ENCODE peak calls at places on chromosomes 16 and 17, in nine cellular contexts. C, G, U, H, D, N, S, P and J are unnamed samples.

GRCh38 chr16:86511317-86512161 is 1.2 kb downstream of the FOXF1 start:
- DNase-seq in U (no peak), P (no peak), G (no peak), H (no peak), C (no peak), D (peak; percentile 50), N (no peak), S (no peak), J (no peak)

GRCh38 chr16:67248401-67249177 is at the start of gene SLC9A5:
- DNase-seq in H (no peak), S (no peak), P (peak; percentile 54), D (peak; percentile 71), U (no peak), N (no peak), C (no peak), G (peak; percentile 65), J (no peak)

GRCh38 chr17:74345433-74346241 is 16.0 kb downstream of the BTBD17 start:
- DNase-seq in G (no peak), D (no peak), N (no peak), P (no peak), H (no peak), S (no peak), C (no peak), U (no peak), J (no peak)

GRCh38 chr16:3695610-3696369 is 21.5 kb downstream of the TRAP1 start:
- DNase-seq in D (no peak), H (no peak), C (no peak), N (peak; percentile 90), S (peak; percentile 63), U (no peak), P (no peak), G (no peak), J (no peak)

GRCh38 chr16:760498-761343 is at the start of gene MSLN:
- DNase-seq in H (no peak), G (no peak), S (no peak), N (no peak), P (peak; percentile 69), C (no peak), U (no peak), D (no peak), J (no peak)

GRCh38 chr17:47895254-47895855 is 681 bp upstream of the SP2 start:
- DNase-seq in C (no peak), H (no peak), G (no peak), P (peak; percentile 67), U (peak; percentile 75), S (peak; percentile 45), D (no peak), N (peak; percentile 28), J (peak; percentile 55)

GRCh38 chr16:27430923-27431484 is 29.0 kb downstream of the IL21R start:
- DNase-seq in N (no peak), U (peak; percentile 13), S (peak; percentile 13), H (no peak), D (no peak), P (no peak), G (no peak), C (peak; percentile 26), J (peak; percentile 15)

GRCh38 chr16:57500578-57501111 is 14.4 kb upstream of the DOK4 start:
- DNase-seq in D (no peak), U (no peak), P (peak; percentile 50), N (peak; percentile 67), C (no peak), H (no peak), G (no peak), S (no peak), J (no peak)

GRCh38 chr17:68973098-68973929 is 18.1 kb upstream of the ABCA8 start:
- DNase-seq in H (no peak), N (no peak), S (no peak), C (no peak), G (no peak), P (no peak), D (no peak), U (no peak), J (no peak)

GRCh38 chr17:12665263-12666210 is at the start of gene MYOCD:
- DNase-seq in U (no peak), H (no peak), C (peak; percentile 16), N (no peak), D (peak; percentile 97), S (peak; percentile 27), P (peak; percentile 45), G (peak; percentile 94), J (peak; percentile 19)

GRCh38 chr16:47018223-47018891 is 44.9 kb upstream of the DNAJA2 start:
- DNase-seq in U (no peak), D (peak; percentile 73), N (peak; percentile 68), S (peak; percentile 72), G (peak; percentile 76), H (no peak), C (peak; percentile 18), P (no peak), J (peak; percentile 28)

GRCh38 chr17:37110012-37110701 is 161.4 kb downstream of the AATF start:
- DNase-seq in P (no peak), U (no peak), D (peak; percentile 29), H (no peak), N (no peak), S (no peak), C (no peak), G (no peak), J (no peak)

GRCh38 chr16:29804020-29804419 is 2.3 kb upstream of the MAZ start:
- DNase-seq in P (no peak), H (no peak), G (peak; percentile 31), N (no peak), C (no peak), U (no peak), D (peak; percentile 8), S (no peak), J (no peak)

GRCh38 chr16:57649846-57650245 is 18.3 kb upstream of the ADGRG3 start:
- DNase-seq in U (no peak), C (no peak), H (no peak), G (no peak), S (no peak), P (no peak), D (no peak), N (no peak), J (no peak)

GRCh38 chr17:62064791-62065563 is at the start of gene MED13:
- DNase-seq in P (peak; percentile 78), G (peak; percentile 64), H (peak; percentile 47), S (peak; percentile 64), D (peak; percentile 73), U (peak; percentile 65), C (peak; percentile 44), N (peak; percentile 86), J (peak; percentile 68)

GRCh38 chr16:68981971-68982370 is 123.5 kb upstream of the HAS3 start:
- DNase-seq in P (no peak), C (no peak), G (no peak), S (no peak), N (no peak), U (no peak), D (no peak), H (no peak), J (no peak)

GRCh38 chr16:14405611-14406537 is 224.2 kb downstream of the PARN start:
- DNase-seq in C (no peak), S (peak; percentile 33), U (no peak), P (no peak), D (peak; percentile 53), H (no peak), G (peak; percentile 89), N (no peak), J (peak; percentile 55)

GRCh38 chr16:54921229-54921824 is 9.3 kb upstream of the IRX5 start:
- DNase-seq in G (no peak), C (peak; percentile 17), N (no peak), D (no peak), H (no peak), S (no peak), U (no peak), P (no peak), J (no peak)

GRCh38 chr16:87196229-87196628 is 121.0 kb downstream of the C16orf95 start:
- DNase-seq in N (no peak), D (no peak), G (no peak), U (no peak), S (no peak), H (no peak), P (no peak), C (no peak), J (no peak)

GRCh38 chr16:73058616-73059409 is 10.9 kb upstream of the ZFHX3 start:
- DNase-seq in S (peak; percentile 43), U (no peak), P (peak; percentile 68), N (peak; percentile 41), G (peak; percentile 75), D (peak; percentile 88), C (peak; percentile 68), H (no peak), J (no peak)

GRCh38 chr16:73060948-73061495 is 13.1 kb upstream of the ZFHX3 start:
- DNase-seq in G (peak; percentile 70), P (no peak), H (no peak), N (no peak), D (peak; percentile 78), S (no peak), U (no peak), C (no peak), J (no peak)

GRCh38 chr16:73059779-73060178 is 11.9 kb upstream of the ZFHX3 start:
- DNase-seq in P (no peak), D (no peak), H (no peak), S (no peak), G (no peak), C (no peak), U (no peak), N (no peak), J (no peak)

GRCh38 chr16:73058221-73058615 is 10.3 kb upstream of the ZFHX3 start:
- DNase-seq in C (peak; percentile 60), U (no peak), H (no peak), S (peak; percentile 62), D (no peak), N (peak; percentile 61), G (peak; percentile 62), P (peak; percentile 73), J (no peak)

GRCh38 chr16:73060216-73060615 is 12.3 kb upstream of the ZFHX3 start:
- DNase-seq in D (no peak), U (no peak), P (no peak), C (no peak), H (no peak), G (peak; percentile 31), N (no peak), S (no peak), J (no peak)
- H3K27me3 ChIP-seq in D (peaks cover 88% of the 10 kb centered on the region), U (peaks cover 13% of the 10 kb centered on the region), P (peaks cover 47% of the 10 kb centered on the region), C (peaks cover 83% of the 10 kb centered on the region), H (no peaks in the 10 kb centered on the region), G (peaks cover 83% of the 10 kb centered on the region), N (no peaks in the 10 kb centered on the region), S (peaks cover 3% of the 10 kb centered on the region), J (peaks cover 18% of the 10 kb centered on the region)

GRCh38 chr16:81550412-81550768 is 105.8 kb downstream of the CMIP start:
- DNase-seq in N (no peak), U (no peak), C (no peak), S (no peak), D (no peak), H (no peak), P (peak; percentile 15), G (no peak), J (no peak)
- H3K4me1 ChIP-seq in N (peaks cover 44% of the 10 kb centered on the region), U (no peaks in the 10 kb centered on the region), C (no peaks in the 10 kb centered on the region), S (peaks cover 66% of the 10 kb centered on the region), D (peaks cover 9% of the 10 kb centered on the region), H (peaks cover 13% of the 10 kb centered on the region), P (peaks cover 44% of the 10 kb centered on the region), G (peaks cover 4% of the 10 kb centered on the region), J (peaks cover 7% of the 10 kb centered on the region)

GRCh38 chr17:7886227-7887037 is 2.2 kb upstream of the CHD3 start:
- DNase-seq in S (peak; percentile 54), U (peak; percentile 61), C (peak; percentile 42), G (peak; percentile 72), N (peak; percentile 34), H (peak; percentile 33), P (no peak), D (peak; percentile 59), J (peak; percentile 65)
- TF ChIP-seq CTCF in S (no peak), U (no peak), C (peak; percentile 12), G (no peak), N (no peak), H (no peak), P (no peak), D (peak; percentile 6), J (no peak)

GRCh38 chr17:33210240-33210639 is 82.9 kb downstream of the ASIC2 start:
- DNase-seq in C (no peak), P (no peak), D (no peak), N (no peak), S (no peak), U (no peak), H (no peak), G (no peak), J (no peak)
- H3K27me3 ChIP-seq in C (no peaks in the 10 kb centered on the region), P (peaks cover 12% of the 10 kb centered on the region), D (peaks cover 16% of the 10 kb centered on the region), N (no peaks in the 10 kb centered on the region), S (no peaks in the 10 kb centered on the region), U (no peaks in the 10 kb centered on the region), H (no peaks in the 10 kb centered on the region), G (no peaks in the 10 kb centered on the region), J (no peaks in the 10 kb centered on the region)